ENCODE peak calls at places on chromosomes 11 and 22, in four cellular contexts. Q is stomach, S is K562, E is transverse colon. N is an unnamed sample.

GRCh38 chr22:19876941-19877625 is 22.4 kb upstream of the GNB1L start:
- DNase-seq in E (no peak), S (no peak), Q (no peak), N (peak)

GRCh38 chr11:85279267-85279666 is 347.9 kb downstream of the DLG2 start:
- DNase-seq in S (no peak), Q (no peak), E (no peak), N (no peak)

GRCh38 chr22:27086728-27087450 is 429.5 kb downstream of the MIAT start:
- DNase-seq in E (no peak), Q (no peak), S (no peak), N (no peak)

GRCh38 chr22:38314992-38315800 is 2.0 kb downstream of the CSNK1E start:
- DNase-seq in E (peak), Q (peak), S (no peak), N (no peak)

GRCh38 chr22:32501797-32502290 is 27.2 kb downstream of the FBXO7 start:
- DNase-seq in S (no peak), E (no peak), Q (no peak), N (no peak)

GRCh38 chr11:114088836-114089235 is 29.3 kb downstream of the ZBTB16 start:
- DNase-seq in S (no peak), Q (no peak), E (no peak), N (no peak)

GRCh38 chr11:64007160-64007628 is 21.0 kb downstream of the OTUB1 start:
- DNase-seq in Q (no peak), E (no peak), S (peak), N (no peak)

GRCh38 chr11:67429038-67429668 is 859 bp downstream of the RPS6KB2 start:
- DNase-seq in Q (no peak), S (no peak), E (no peak), N (no peak)

GRCh38 chr11:32154275-32154674 is 63.4 kb downstream of the RCN1 start:
- DNase-seq in E (no peak), Q (no peak), S (no peak), N (no peak)

GRCh38 chr11:102664001-102664752 is 39.0 kb upstream of the MMP20 start:
- DNase-seq in E (no peak), Q (no peak), S (peak), N (no peak)

GRCh38 chr22:18057568-18058209 is 20.1 kb upstream of the PEX26 start:
- DNase-seq in S (peak), E (peak), Q (peak), N (peak)

GRCh38 chr22:17087176-17088131 is 2.7 kb downstream of the IL17RA start:
- DNase-seq in E (no peak), S (no peak), Q (no peak), N (peak)

GRCh38 chr11:121054266-121054665 is 30.4 kb downstream of the TBCEL start:
- DNase-seq in E (no peak), S (no peak), Q (no peak), N (no peak)

GRCh38 chr11:19805827-19806226 is 93.2 kb downstream of the NAV2 start:
- DNase-seq in Q (no peak), S (no peak), E (no peak), N (no peak)

GRCh38 chr22:44496844-44497217 is 1.2 kb downstream of the RTL6 start:
- DNase-seq in E (no peak), S (no peak), Q (no peak), N (no peak)

GRCh38 chr11:95877288-95877687 is 46.6 kb downstream of the MTMR2 start:
- DNase-seq in Q (no peak), S (no peak), E (no peak), N (no peak)

GRCh38 chr11:2898366-2899079 is 12.9 kb upstream of the CDKN1C start:
- DNase-seq in S (no peak), Q (peak), E (peak), N (no peak)

GRCh38 chr11:121318848-121319834 is 26.6 kb downstream of the SC5D start:
- DNase-seq in E (no peak), Q (no peak), S (no peak), N (no peak)

GRCh38 chr11:31509017-31509411 is 408 bp downstream of the IMMP1L start:
- DNase-seq in S (peak), Q (no peak), E (no peak), N (no peak)

GRCh38 chr11:129589190-129589589 is 213.5 kb downstream of the BARX2 start:
- DNase-seq in E (no peak), Q (no peak), S (no peak), N (no peak)

GRCh38 chr22:41914611-41915034 is 251 bp downstream of the SHISA8 start:
- DNase-seq in S (peak), E (no peak), Q (no peak), N (no peak)

GRCh38 chr11:44609028-44609782 is 43.7 kb downstream of the CD82 start:
- DNase-seq in E (peak), Q (no peak), S (no peak), N (no peak)

GRCh38 chr22:19719055-19719482 is 4.3 kb upstream of the GP1BB start:
- DNase-seq in E (no peak), S (peak), Q (no peak), N (no peak)

GRCh38 chr22:30755760-30756124 is 61.1 kb downstream of the OSBP2 start:
- DNase-seq in Q (no peak), S (no peak), E (no peak), N (no peak)

GRCh38 chr11:75350743-75351540 is 519 bp downstream of the ARRB1 start:
- DNase-seq in S (peak), Q (peak), E (peak), N (no peak)

GRCh38 chr11:63244862-63245261 is 1.5 kb upstream of the SLC22A25 start:
- DNase-seq in Q (no peak), S (no peak), E (no peak), N (no peak)

DNA sequence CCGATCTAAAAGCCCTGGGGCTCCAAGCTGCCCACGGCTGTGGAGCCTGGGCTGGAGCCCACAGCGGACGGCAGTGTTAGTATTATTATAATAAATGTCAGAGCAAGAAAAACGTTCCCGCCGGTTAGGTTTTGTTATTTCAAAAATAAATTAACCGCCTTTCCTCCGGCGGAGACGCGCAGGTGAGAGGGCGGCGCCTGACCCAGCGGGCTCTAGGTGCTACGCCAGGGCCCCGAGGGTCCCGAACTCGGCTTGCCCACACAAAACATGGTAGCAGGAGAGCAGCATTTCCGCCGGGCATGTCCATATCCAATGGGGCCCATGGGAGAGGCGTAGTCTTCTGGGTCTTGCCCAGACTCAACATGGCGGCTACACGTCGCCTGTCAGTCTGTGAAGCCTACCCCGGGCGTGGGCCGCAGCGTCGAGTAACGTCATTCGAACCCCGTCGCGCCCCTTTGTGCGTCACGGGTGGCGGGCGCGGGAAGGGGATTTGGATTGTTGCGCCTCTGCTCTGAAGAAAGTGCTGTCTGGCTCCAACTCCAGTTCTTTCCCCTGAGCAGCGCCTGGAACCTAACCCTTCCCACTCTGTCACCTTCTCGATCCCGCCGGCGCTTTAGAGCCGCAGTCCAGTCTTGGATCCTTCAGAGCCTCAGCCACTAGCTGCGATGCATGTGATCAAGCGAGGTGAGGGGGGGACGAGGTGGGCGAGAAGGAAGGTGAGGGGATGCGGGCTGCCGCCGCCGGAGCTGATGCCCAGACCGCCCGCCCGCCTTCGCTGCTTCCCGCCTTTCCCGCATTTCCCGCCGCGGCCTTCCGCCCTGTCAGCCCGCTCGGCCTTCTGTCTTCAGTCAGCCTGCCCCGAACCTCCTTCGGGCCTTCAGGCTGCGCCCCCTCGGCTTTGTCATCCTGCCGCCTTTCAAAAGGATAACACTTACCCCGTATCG is at the start of gene RRM1:
- DNase-seq in E (peak), Q (peak), S (peak), N (peak)
- TF ChIP-seq CTCF in E (no peak), Q (no peak), S (no peak), N (no peak)

GRCh38 chr22:46093796-46094195 is 56.5 kb upstream of the PPARA start:
- DNase-seq in S (no peak), E (no peak), Q (no peak), N (no peak)
- TF ChIP-seq EP300 in S (no peak), E (no peak), Q (no peak), N (no peak)

GRCh38 chr11:115525600-115526006 is 21.4 kb upstream of the CADM1 start:
- DNase-seq in S (no peak), E (no peak), Q (no peak), N (no peak)

GRCh38 chr11:115527534-115528125 is 23.4 kb upstream of the CADM1 start:
- DNase-seq in Q (no peak), E (no peak), S (no peak), N (no peak)

GRCh38 chr11:115524572-115524971 is 20.4 kb upstream of the CADM1 start:
- DNase-seq in S (no peak), E (no peak), Q (no peak), N (no peak)

GRCh38 chr11:115530752-115531151 is 26.5 kb upstream of the CADM1 start:
- DNase-seq in S (no peak), E (no peak), Q (no peak), N (no peak)

GRCh38 chr11:115528217-115528616 is 24.0 kb upstream of the CADM1 start:
- DNase-seq in Q (no peak), E (no peak), S (no peak), N (no peak)
- TF ChIP-seq CTCF in Q (no peak), E (no peak), S (no peak), N (no peak)

DNA sequence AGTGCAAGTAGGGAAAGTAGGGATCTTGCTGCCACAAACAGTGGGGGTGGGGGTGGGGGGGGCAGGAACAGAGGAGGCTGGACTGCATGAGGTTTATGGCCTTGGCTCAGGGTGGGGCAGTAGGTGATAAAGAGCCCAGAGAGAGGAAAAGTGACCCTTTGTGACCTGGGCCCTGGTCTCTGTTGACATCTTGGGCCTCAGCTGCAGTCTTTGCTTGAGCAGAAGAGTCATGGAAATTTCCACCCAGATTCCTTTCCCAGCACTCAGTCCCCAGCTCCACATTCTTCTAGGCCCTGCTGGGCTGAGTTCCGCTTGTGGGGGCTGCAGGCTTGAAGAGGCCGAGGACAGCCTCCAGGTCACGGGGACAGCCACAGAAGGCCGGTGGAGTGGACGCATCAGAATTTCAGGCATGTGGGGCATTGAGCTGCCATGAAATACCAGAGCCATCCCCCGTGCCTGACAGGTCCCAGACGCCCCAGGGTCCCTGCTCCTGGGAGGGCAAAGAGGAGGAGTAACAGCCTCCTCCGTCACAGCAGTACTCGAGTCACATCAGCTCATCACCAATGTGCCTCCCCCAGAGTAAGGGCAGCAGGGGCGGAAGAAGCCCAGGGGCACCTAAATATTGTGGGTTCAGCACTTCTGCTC is 9.7 kb upstream of the MALAT1 start:
- DNase-seq in S (no peak), Q (no peak), E (peak), N (peak)
- TF ChIP-seq EP300 in S (no peak), Q (no peak), E (no peak), N (peak)

DNA sequence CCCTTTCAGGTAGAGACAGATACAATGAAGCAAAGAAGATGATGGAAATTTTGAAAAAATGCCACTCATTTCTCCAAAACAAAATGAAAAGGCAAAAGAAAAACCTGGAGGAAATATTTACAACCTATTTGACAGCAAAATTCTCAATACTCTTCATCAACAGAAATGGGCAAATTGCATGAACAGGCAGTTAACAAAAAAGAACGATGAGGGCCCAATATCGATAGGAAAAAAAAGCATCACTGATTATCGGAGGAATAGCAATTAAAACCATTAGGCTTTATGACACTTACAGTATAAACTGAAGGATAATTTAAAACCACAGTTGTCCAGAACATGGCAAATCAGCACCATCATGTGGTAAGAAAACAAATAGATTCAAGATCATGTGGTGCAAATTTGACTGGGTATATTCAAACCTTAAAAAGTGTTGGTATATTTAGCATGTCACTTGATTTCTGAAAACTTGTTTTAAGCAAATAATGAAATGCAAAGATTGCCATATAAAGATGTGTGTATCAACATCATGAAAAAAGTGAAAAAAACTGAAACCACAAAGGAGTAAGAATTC is 222.9 kb downstream of the BRD1 start:
- DNase-seq in Q (no peak), E (no peak), S (no peak), N (no peak)
- TF ChIP-seq CTCF in Q (no peak), E (no peak), S (no peak), N (no peak)

DNA sequence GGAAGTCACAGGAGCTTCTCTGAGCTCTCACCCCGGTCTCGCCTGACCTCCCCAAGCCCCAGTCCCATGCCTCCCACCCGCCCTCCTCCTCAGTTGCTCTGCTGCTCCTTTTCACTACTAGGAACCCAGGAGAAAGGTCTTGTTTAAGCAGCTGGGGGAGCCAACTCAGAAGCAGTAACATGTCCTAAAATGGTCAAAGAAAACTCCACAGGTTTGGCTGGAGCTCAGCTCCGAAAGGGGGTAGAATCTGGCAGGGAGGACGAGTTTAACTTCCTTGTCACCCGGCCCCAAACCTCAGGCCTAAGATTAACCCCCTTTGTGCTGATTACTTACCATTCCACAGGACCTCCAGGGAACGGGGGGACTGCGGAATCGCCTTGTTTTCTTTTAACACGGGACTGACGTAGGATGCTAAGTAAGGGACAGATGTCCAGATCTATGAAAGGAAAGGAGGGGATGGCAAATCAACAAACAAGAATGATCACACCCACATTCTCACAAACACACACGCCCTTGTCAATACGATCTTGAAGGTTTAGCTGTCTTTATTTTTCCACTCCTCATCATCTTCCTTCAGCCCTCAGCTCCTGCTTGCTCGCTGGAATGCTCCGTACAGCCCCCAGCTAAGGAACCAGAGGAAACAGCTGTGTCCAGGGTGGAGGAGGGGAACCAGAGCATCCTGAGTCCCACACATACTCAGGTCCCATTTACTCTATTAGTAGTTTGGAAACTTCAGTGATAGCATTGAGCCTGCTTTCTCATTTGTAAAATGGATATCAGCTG is 13.5 kb downstream of the PCSK7 start:
- DNase-seq in E (peak), S (no peak), Q (no peak), N (no peak)
- TF ChIP-seq EP300 in E (no peak), S (no peak), Q (peak), N (no peak)

GRCh38 chr22:50014655-50015401 is 2.3 kb upstream of the IL17REL start:
- DNase-seq in S (peak), Q (no peak), E (peak), N (no peak)

GRCh38 chr22:50010676-50011446 is 1.7 kb downstream of the IL17REL start:
- DNase-seq in E (peak), S (peak), Q (no peak), N (no peak)

GRCh38 chr22:50011447-50012200 is 941 bp downstream of the IL17REL start:
- DNase-seq in Q (no peak), E (no peak), S (no peak), N (no peak)

GRCh38 chr22:50014053-50014501 is 1.5 kb upstream of the IL17REL start:
- DNase-seq in S (no peak), Q (no peak), E (peak), N (no peak)

DNA sequence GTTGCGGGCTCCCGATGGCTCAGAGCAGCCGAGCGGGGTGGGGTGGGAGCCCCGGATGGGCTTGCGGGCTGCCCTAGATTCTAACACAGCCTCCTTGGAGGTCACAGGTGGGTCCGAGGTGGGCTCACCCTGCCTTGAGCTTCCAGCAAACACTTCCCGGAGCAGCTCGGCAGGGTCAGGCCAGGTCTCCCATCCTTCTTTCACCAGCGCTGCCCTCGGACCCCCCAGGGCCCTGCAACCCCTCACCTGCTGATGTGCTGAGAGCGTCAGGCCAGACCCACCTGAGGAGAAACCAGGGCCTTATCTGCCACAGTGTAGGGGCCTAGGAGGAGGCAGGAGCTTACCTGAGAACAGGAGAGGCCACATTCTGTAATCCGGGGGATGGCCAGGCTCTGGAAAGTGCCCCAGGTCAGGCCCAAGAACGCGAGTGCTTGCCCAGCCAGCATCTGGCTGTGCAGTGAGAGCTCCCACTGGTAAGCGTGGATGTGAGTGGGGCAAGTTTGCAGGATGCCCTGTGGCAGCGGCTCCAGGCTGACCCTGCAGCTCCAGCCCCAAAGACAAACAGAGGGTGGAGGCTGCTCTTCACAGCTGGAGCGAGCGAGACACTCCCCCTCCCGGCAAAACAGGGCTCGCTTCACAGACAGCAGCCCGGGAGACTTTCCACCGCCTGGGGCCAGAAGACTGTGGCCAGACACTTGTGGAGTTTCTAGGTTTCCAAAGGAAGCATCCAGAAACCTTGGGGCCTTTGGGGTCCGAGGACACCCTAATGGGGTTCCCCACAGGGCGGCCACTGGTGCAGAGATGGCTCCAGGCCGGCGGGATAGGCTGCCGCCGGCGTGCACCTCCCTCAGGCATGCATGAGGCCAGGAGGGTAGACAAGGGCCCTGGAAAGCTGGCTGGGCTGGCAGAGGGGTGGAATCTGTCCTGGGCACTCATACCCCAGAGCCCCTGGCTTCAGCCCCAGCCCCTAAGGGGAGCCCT is at the start of gene IL17REL:
- DNase-seq in S (no peak), E (peak), Q (peak), N (no peak)
- TF ChIP-seq CTCF in S (peak), E (no peak), Q (no peak), N (no peak)

DNA sequence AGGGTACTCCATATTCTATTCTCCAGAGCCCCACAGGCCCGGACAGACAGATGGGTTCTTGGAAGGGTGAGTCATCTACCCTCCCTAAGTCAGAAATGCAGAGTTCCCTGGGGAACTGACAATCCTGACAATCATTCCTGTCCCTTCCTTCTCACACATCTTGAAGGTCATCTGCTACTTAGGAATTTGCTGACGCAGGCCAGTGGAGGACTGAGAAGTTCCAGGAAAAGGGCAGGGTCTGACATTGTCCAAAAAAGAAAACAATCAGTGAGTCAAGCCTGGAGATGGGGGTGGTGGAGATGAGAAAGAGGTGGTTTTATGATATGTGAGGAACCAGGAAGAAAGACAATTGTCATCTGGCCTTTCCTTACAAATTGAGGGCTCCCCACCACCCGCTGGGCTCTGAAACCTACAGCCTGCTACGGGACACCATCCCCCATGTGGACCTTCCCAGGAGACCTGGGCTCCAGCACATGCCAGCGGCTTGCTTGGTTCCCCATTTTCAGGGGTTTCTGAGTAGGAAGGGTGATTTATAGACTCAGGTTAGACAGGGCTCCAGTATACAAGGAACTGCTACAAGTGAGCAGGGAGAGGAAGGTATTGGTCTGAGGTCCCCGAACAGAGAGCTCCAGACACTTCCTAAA is 12.9 kb downstream of the CD59 start:
- DNase-seq in E (no peak), S (peak), Q (no peak), N (peak)
- TF ChIP-seq EP300 in E (peak), S (peak), Q (peak), N (no peak)

N was measured in suprapubic skin.